ENCODE peak calls at places on chromosomes 11 and 22, in nine cellular contexts. One of them, this sample, is unnamed.

GRCh38 chr22:38982008-38982927 is at the start of gene APOBEC3B:
- DNase-seq in endodermal cell: peak
- DNase-seq in H1: no peak
- DNase-seq in kidney: peak
- DNase-seq in colonic mucosa: peak
- DNase-seq in HCT116: peak
- DNase-seq in K562: peak
- DNase-seq in IMR-90: peak
- DNase-seq in mammary epithelial cell: peak
- DNase-seq in this sample: peak

GRCh38 chr11:68911731-68912130 is 8.0 kb downstream of the IGHMBP2 start:
- DNase-seq in endodermal cell: no peak
- DNase-seq in H1: no peak
- DNase-seq in kidney: peak
- DNase-seq in colonic mucosa: no peak
- DNase-seq in HCT116: no peak
- DNase-seq in K562: no peak
- DNase-seq in IMR-90: no peak
- DNase-seq in mammary epithelial cell: no peak
- DNase-seq in this sample: no peak

GRCh38 chr11:32427935-32428664 is 7.2 kb downstream of the WT1 start:
- DNase-seq in endodermal cell: peak
- DNase-seq in H1: peak
- DNase-seq in kidney: peak
- DNase-seq in colonic mucosa: no peak
- DNase-seq in HCT116: no peak
- DNase-seq in K562: no peak
- DNase-seq in IMR-90: no peak
- DNase-seq in mammary epithelial cell: no peak
- DNase-seq in this sample: peak

GRCh38 chr22:22241554-22241898 is 3.1 kb upstream of the VPREB1 start:
- DNase-seq in endodermal cell: no peak
- DNase-seq in H1: no peak
- DNase-seq in kidney: no peak
- DNase-seq in colonic mucosa: no peak
- DNase-seq in HCT116: no peak
- DNase-seq in K562: no peak
- DNase-seq in IMR-90: no peak
- DNase-seq in mammary epithelial cell: no peak
- DNase-seq in this sample: no peak

GRCh38 chr22:23110190-23110921 is 31.4 kb downstream of the RSPH14 start:
- DNase-seq in endodermal cell: no peak
- DNase-seq in H1: no peak
- DNase-seq in kidney: no peak
- DNase-seq in colonic mucosa: no peak
- DNase-seq in HCT116: no peak
- DNase-seq in K562: no peak
- DNase-seq in IMR-90: no peak
- DNase-seq in mammary epithelial cell: no peak
- DNase-seq in this sample: no peak

GRCh38 chr22:17135153-17135760 is 14.1 kb upstream of the TMEM121B start:
- DNase-seq in endodermal cell: no peak
- DNase-seq in H1: no peak
- DNase-seq in kidney: no peak
- DNase-seq in colonic mucosa: no peak
- DNase-seq in HCT116: no peak
- DNase-seq in K562: no peak
- DNase-seq in IMR-90: no peak
- DNase-seq in mammary epithelial cell: no peak
- DNase-seq in this sample: no peak

GRCh38 chr11:1292018-1292643 is 17.3 kb downstream of the TOLLIP start:
- DNase-seq in endodermal cell: no peak
- DNase-seq in H1: no peak
- DNase-seq in kidney: peak
- DNase-seq in colonic mucosa: no peak
- DNase-seq in HCT116: no peak
- DNase-seq in K562: no peak
- DNase-seq in IMR-90: no peak
- DNase-seq in mammary epithelial cell: peak
- DNase-seq in this sample: no peak

GRCh38 chr11:96259053-96259837 is 83.8 kb downstream of the MAML2 start:
- DNase-seq in endodermal cell: no peak
- DNase-seq in H1: no peak
- DNase-seq in kidney: no peak
- DNase-seq in colonic mucosa: peak
- DNase-seq in HCT116: no peak
- DNase-seq in K562: no peak
- DNase-seq in IMR-90: peak
- DNase-seq in mammary epithelial cell: peak
- DNase-seq in this sample: no peak

GRCh38 chr11:123061403-123062157 is at the start of gene HSPA8:
- DNase-seq in endodermal cell: peak
- DNase-seq in H1: no peak
- DNase-seq in kidney: peak
- DNase-seq in colonic mucosa: peak
- DNase-seq in HCT116: no peak
- DNase-seq in K562: peak
- DNase-seq in IMR-90: peak
- DNase-seq in mammary epithelial cell: peak
- DNase-seq in this sample: peak

GRCh38 chr11:72737341-72737740 is 14.9 kb downstream of the ARAP1 start:
- DNase-seq in endodermal cell: no peak
- DNase-seq in H1: no peak
- DNase-seq in kidney: peak
- DNase-seq in colonic mucosa: no peak
- DNase-seq in HCT116: no peak
- DNase-seq in K562: no peak
- DNase-seq in IMR-90: no peak
- DNase-seq in mammary epithelial cell: no peak
- DNase-seq in this sample: no peak

GRCh38 chr11:72738199-72739141 is 13.7 kb downstream of the ARAP1 start:
- DNase-seq in endodermal cell: peak
- DNase-seq in H1: no peak
- DNase-seq in kidney: peak
- DNase-seq in colonic mucosa: no peak
- DNase-seq in HCT116: no peak
- DNase-seq in K562: peak
- DNase-seq in IMR-90: peak
- DNase-seq in mammary epithelial cell: no peak
- DNase-seq in this sample: no peak

GRCh38 chr11:72739240-72740059 is 12.8 kb downstream of the ARAP1 start:
- DNase-seq in endodermal cell: no peak
- DNase-seq in H1: no peak
- DNase-seq in kidney: peak
- DNase-seq in colonic mucosa: no peak
- DNase-seq in HCT116: no peak
- DNase-seq in K562: no peak
- DNase-seq in IMR-90: no peak
- DNase-seq in mammary epithelial cell: no peak
- DNase-seq in this sample: no peak

GRCh38 chr11:72735495-72736027 is 16.6 kb downstream of the ARAP1 start:
- DNase-seq in endodermal cell: peak
- DNase-seq in H1: no peak
- DNase-seq in kidney: peak
- DNase-seq in colonic mucosa: no peak
- DNase-seq in HCT116: peak
- DNase-seq in K562: peak
- DNase-seq in IMR-90: peak
- DNase-seq in mammary epithelial cell: peak
- DNase-seq in this sample: no peak

DNA sequence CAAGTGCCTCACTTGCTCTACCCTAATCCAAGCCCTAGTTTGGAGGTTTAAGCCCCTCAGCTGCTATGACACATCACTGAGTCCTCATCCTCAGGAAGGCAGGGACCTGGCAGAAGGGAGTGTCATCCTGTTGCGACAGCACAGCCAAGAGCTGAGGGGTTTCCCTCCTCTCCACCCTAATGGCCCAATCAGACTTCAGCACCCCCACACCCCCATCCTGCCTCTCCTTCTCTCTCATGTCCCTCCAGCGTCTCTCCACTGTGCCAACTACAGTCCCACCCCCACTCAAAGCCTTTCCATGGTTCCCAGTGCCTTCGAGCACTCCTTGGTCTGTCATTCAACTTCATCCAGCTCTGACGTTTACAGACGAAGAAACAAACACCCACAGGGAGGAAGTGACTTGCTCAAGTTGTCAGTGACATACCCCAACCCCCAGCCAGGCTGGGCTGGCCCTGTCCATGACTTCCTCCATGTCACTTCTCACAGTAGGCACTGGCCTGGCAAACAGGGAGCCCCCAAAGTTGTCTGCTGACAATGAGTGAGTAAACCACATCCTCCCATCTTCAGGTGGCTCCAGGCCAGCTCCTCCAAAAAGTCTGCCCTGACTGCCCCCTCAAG is 15.6 kb downstream of the ARAP1 start:
- DNase-seq in endodermal cell: no peak
- DNase-seq in H1: no peak
- DNase-seq in kidney: peak
- DNase-seq in colonic mucosa: no peak
- DNase-seq in HCT116: peak
- DNase-seq in K562: peak
- DNase-seq in IMR-90: peak
- DNase-seq in mammary epithelial cell: peak
- DNase-seq in this sample: no peak
- TF ChIP-seq CTCF in endodermal cell: no peak
- TF ChIP-seq CTCF in H1: no peak
- TF ChIP-seq CTCF in kidney: no peak
- TF ChIP-seq CTCF in colonic mucosa: no peak
- TF ChIP-seq CTCF in HCT116: no peak
- TF ChIP-seq CTCF in K562: no peak
- TF ChIP-seq CTCF in IMR-90: no peak
- TF ChIP-seq CTCF in mammary epithelial cell: no peak
- TF ChIP-seq CTCF in this sample: no peak

GRCh38 chr11:64747961-64748715 is 4.2 kb upstream of the RASGRP2 start:
- DNase-seq in endodermal cell: no peak
- DNase-seq in H1: no peak
- DNase-seq in kidney: peak
- DNase-seq in colonic mucosa: no peak
- DNase-seq in HCT116: no peak
- DNase-seq in K562: no peak
- DNase-seq in IMR-90: peak
- DNase-seq in mammary epithelial cell: peak
- DNase-seq in this sample: no peak
- H3K9ac ChIP-seq in endodermal cell: no peak
- H3K9ac ChIP-seq in H1: no peak
- H3K9ac ChIP-seq in kidney: no peak
- H3K9ac ChIP-seq in colonic mucosa: no peak
- H3K9ac ChIP-seq in HCT116: no peak
- H3K9ac ChIP-seq in K562: no peak
- H3K9ac ChIP-seq in IMR-90: no peak
- H3K9ac ChIP-seq in mammary epithelial cell: no peak
- H3K9ac ChIP-seq in this sample: no peak

DNA sequence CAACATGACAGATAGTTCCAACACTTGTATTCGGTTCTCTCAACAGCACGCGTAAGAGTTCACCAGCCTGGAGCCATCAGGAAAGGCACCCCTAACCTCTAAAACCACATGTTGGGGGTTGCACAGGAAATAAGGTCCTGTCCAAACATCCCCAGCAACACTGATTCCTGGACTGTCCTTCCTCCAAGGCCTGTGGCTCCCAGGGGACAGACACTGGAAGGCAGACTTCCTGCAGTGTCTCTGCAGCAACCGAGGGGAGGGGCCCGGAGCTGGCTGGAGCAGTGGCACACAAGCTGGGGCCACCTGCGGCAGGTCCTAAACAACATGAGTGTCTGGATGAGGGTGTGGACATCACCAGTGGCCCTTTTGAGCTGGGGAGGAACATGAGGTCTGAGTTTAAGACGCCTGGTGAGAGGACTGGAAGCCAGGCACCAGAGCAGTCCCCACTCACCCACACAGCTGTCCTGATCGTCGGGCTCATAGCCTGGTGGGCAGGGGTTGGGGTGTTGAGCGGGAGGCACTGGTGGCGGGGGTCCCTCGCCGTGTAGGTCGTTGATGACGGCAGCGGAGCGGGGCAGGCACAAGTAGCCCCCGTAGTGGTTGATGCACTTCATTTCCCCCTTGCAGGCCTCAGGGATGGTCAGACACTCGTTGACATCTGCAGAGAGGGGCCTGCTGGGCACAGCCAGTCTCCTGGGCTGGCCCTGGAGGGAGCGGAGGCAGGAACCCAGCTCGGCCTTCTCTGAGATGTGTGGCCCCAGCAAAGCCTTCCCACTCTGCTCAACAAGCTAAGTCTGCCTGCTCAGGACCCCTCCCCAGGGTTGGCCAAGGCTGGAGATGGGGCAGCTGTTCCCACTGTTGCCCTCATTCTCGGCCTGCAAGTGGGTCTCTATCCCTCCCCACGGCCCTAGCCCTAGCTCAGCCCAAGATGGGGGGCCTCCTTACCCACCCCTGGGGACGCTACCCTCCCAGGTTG is 1.6 kb downstream of the EFEMP2 start:
- DNase-seq in endodermal cell: no peak
- DNase-seq in H1: no peak
- DNase-seq in kidney: peak
- DNase-seq in colonic mucosa: no peak
- DNase-seq in HCT116: no peak
- DNase-seq in K562: no peak
- DNase-seq in IMR-90: no peak
- DNase-seq in mammary epithelial cell: no peak
- DNase-seq in this sample: no peak
- H3K27ac ChIP-seq in endodermal cell: no peak
- H3K27ac ChIP-seq in H1: no peak
- H3K27ac ChIP-seq in kidney: peak
- H3K27ac ChIP-seq in colonic mucosa: peak
- H3K27ac ChIP-seq in HCT116: no peak
- H3K27ac ChIP-seq in K562: no peak
- H3K27ac ChIP-seq in IMR-90: peak
- H3K27ac ChIP-seq in mammary epithelial cell: no peak
- H3K27ac ChIP-seq in this sample: no peak

DNA sequence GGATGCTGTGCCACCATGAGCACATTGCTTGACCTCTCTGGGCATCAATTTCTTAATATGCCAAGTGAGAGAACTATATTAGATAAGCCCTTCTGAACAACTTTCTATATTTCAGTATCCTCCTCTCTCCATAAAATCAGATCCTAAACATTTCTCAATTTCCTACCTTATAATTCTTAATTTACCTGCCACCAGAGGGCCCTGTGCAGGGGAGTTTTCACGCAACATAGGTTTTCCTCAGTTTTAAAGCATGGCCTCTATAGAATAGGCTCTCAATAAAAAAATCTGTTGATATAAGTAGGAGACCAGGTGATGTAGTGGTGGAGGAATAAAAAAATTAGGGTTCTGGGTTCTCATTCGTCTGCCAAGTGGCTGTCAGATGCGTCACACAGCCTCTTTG is 83.7 kb upstream of the DBX1 start:
- DNase-seq in endodermal cell: no peak
- DNase-seq in H1: no peak
- DNase-seq in kidney: no peak
- DNase-seq in colonic mucosa: no peak
- DNase-seq in HCT116: no peak
- DNase-seq in K562: no peak
- DNase-seq in IMR-90: no peak
- DNase-seq in mammary epithelial cell: no peak
- DNase-seq in this sample: no peak
- TF ChIP-seq CTCF in endodermal cell: peak
- TF ChIP-seq CTCF in H1: no peak
- TF ChIP-seq CTCF in kidney: no peak
- TF ChIP-seq CTCF in colonic mucosa: no peak
- TF ChIP-seq CTCF in HCT116: peak
- TF ChIP-seq CTCF in K562: peak
- TF ChIP-seq CTCF in IMR-90: no peak
- TF ChIP-seq CTCF in mammary epithelial cell: peak
- TF ChIP-seq CTCF in this sample: peak